ENCODE peak calls at places on chromosomes 16 and 17, in seven cellular contexts. O is HepG2, Y is suprapubic skin, H is SK-N-SH, J is stomach, G is H1, S is upper lobe of left lung. A is an unnamed sample.

GRCh38 chr17:65191805-65192740 is 54.9 kb downstream of the RGS9 start:
- DNase-seq in J (no peak), O (peak), G (no peak), Y (no peak), H (no peak), S (no peak), A (no peak)

GRCh38 chr17:77391668-77392375 is 251.1 kb downstream of the SEC14L1 start:
- DNase-seq in O (no peak), G (peak), J (no peak), Y (no peak), S (no peak), H (no peak), A (peak)

GRCh38 chr17:37744961-37745800 is at the start of gene HNF1B:
- DNase-seq in J (peak), H (no peak), Y (no peak), O (peak), G (no peak), S (peak), A (peak)

GRCh38 chr17:78708510-78708973 is 73.5 kb downstream of the CYTH1 start:
- DNase-seq in J (peak), H (peak), S (peak), G (peak), Y (peak), O (peak), A (peak)

GRCh38 chr17:73089918-73090317 is 2.6 kb downstream of the SLC39A11 start:
- DNase-seq in H (no peak), G (no peak), Y (no peak), S (no peak), J (peak), O (peak), A (no peak)

GRCh38 chr17:66633322-66633965 is 201.5 kb upstream of the CACNG5 start:
- DNase-seq in H (no peak), G (no peak), S (no peak), J (no peak), O (no peak), Y (no peak), A (no peak)

GRCh38 chr16:5854027-5854426 is 756.4 kb upstream of the EEF2KMT start:
- DNase-seq in G (no peak), H (no peak), Y (no peak), O (no peak), S (no peak), J (no peak), A (no peak)

GRCh38 chr17:20935740-20936139 is 107.1 kb downstream of the USP22 start:
- DNase-seq in H (no peak), J (no peak), Y (no peak), O (no peak), G (no peak), S (no peak), A (no peak)

GRCh38 chr17:39607057-39607850 is 466 bp downstream of the NEUROD2 start:
- DNase-seq in O (no peak), H (no peak), G (no peak), S (no peak), J (no peak), Y (no peak), A (no peak)

GRCh38 chr17:9360610-9361571 is 214.7 kb downstream of the STX8 start:
- DNase-seq in J (no peak), Y (no peak), H (no peak), G (no peak), S (peak), O (peak), A (peak)

GRCh38 chr17:40362696-40363479 is 1.6 kb downstream of the GJD3 start:
- DNase-seq in J (peak), G (no peak), Y (no peak), O (peak), S (peak), H (peak), A (peak)

GRCh38 chr17:1323336-1323735 is 43.9 kb downstream of the TRARG1 start:
- DNase-seq in J (no peak), G (no peak), H (no peak), Y (no peak), O (no peak), S (no peak), A (no peak)

GRCh38 chr16:84947996-84948854 is 63.1 kb downstream of the ZDHHC7 start:
- DNase-seq in H (no peak), G (no peak), J (no peak), O (no peak), S (no peak), Y (no peak), A (no peak)

GRCh38 chr17:50265690-50266306 is 8.5 kb upstream of the TMEM92 start:
- DNase-seq in S (no peak), G (no peak), O (no peak), J (no peak), H (peak), Y (no peak), A (no peak)

GRCh38 chr16:66515543-66516171 is 34.3 kb downstream of the TK2 start:
- DNase-seq in H (no peak), S (peak), Y (no peak), J (no peak), O (no peak), G (peak), A (no peak)

DNA sequence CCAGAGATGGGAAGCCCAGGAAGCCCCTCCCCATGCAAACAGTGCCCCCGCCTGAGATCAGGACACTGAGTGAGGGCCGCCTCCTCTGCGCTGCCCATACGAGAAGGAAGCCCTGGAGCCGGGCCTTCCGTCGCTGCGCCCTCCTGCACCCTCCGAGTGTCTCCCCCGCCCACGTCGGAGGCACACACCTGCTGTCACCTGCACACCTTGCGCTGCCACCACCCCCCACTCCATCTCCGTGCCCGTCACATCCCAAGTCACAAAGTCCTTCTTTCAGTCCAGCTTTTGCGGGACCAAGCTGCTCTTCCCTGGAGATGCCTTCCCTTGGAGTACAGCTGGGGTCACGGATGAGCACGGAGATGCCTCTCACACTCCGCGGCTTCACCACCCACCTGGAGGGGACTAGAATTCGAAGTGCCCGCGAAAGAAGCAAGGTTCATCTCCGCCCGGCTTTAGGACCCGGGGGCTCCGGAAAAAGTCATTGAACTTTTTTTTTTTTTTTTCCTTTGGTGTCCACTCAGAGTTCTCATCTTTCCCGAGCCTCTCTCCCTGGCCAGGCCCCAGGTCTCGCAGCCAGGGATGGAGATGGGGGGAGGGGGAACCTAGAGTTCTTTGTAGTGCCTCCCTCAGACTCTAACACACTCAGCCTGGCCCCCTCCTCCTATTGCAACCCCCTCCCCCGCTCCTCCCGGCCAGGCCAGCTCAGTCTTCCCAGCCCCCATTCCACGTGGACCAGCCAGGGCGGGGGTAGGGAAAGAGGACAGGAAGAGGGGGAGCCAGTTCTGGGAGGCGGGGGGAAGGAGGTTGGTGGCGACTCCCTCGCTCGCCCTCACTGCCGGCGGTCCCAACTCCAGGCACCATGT is at the start of gene FKBP10:
- DNase-seq in S (peak), J (peak), G (peak), O (peak), H (peak), Y (no peak), A (peak)
- TF ChIP-seq POLR2AphosphoS5 in S (peak), J (no peak), G (no peak), O (peak), H (peak), Y (no peak), A (no peak)

DNA sequence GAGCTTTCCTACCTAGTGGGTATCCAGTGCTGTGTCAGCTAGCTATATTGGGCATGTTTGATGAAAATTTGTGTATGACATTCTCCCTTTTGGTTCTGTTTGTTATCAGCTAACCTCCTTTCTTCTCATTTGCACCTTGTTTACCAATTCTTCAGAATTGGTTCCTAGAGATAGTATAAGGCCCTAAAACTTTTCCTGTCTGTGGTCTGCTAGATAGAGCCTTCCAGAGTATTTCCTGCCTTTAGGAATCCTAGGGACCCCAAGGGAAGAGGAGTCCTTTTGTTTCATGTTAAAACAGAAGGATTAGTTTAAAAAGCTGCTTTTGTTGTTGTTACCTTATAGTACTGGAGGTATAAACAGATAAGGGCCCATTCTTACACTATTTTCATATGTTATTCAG is 11.5 kb downstream of the MAP3K3 start:
- DNase-seq in H (no peak), S (no peak), J (no peak), O (no peak), G (no peak), Y (no peak), A (no peak)
- H3K27ac ChIP-seq in H (no peak), S (peak), J (no peak), O (no peak), G (peak), Y (peak), A (peak)

GRCh38 chr17:19750835-19751234 is 2.7 kb upstream of the ALDH3A1 start:
- DNase-seq in S (no peak), J (no peak), H (no peak), O (no peak), G (no peak), Y (no peak), A (no peak)

GRCh38 chr17:19750020-19750572 is 2.0 kb upstream of the ALDH3A1 start:
- DNase-seq in J (no peak), H (no peak), O (no peak), G (no peak), Y (no peak), S (no peak), A (no peak)

GRCh38 chr17:19747829-19748806 is at the start of gene ALDH3A1:
- DNase-seq in J (peak), Y (no peak), O (peak), G (no peak), H (no peak), S (peak), A (peak)

GRCh38 chr17:19747159-19747719 is 859 bp downstream of the ALDH3A1 start:
- DNase-seq in S (no peak), H (no peak), J (no peak), Y (no peak), G (no peak), O (no peak), A (no peak)

GRCh38 chr17:19748807-19749193 is 702 bp upstream of the ALDH3A1 start:
- DNase-seq in H (no peak), S (no peak), Y (no peak), O (no peak), G (no peak), J (no peak), A (no peak)
- TF ChIP-seq EP300 in H (no peak), S (no peak), Y (no peak), O (no peak), G (no peak), J (no peak), A (no peak)

GRCh38 chr16:89314858-89315257 is 97.4 kb downstream of the ZNF778 start:
- DNase-seq in G (no peak), S (no peak), Y (no peak), O (no peak), H (no peak), J (no peak), A (no peak)
- TF ChIP-seq POLR2AphosphoS5 in G (no peak), S (no peak), Y (no peak), O (no peak), H (no peak), J (no peak), A (no peak)

GRCh38 chr16:22734313-22734869 is 79.6 kb upstream of the HS3ST2 start:
- DNase-seq in J (peak), G (no peak), Y (no peak), O (no peak), S (no peak), H (no peak), A (no peak)
- H3K27ac ChIP-seq in J (no peak), G (no peak), Y (no peak), O (no peak), S (no peak), H (no peak), A (no peak)

GRCh38 chr17:7697828-7698588 is 7.0 kb upstream of the EFNB3 start:
- DNase-seq in S (no peak), H (no peak), G (no peak), Y (no peak), J (no peak), O (no peak), A (no peak)

GRCh38 chr17:7701681-7702080 is 3.3 kb upstream of the EFNB3 start:
- DNase-seq in H (no peak), Y (no peak), J (no peak), S (no peak), O (no peak), G (no peak), A (no peak)

GRCh38 chr17:7702776-7703175 is 2.2 kb upstream of the EFNB3 start:
- DNase-seq in J (no peak), Y (no peak), O (no peak), G (no peak), S (no peak), H (no peak), A (no peak)

GRCh38 chr17:7703584-7704574 is 1.1 kb upstream of the EFNB3 start:
- DNase-seq in H (peak), O (peak), J (peak), G (peak), Y (no peak), S (peak), A (no peak)

DNA sequence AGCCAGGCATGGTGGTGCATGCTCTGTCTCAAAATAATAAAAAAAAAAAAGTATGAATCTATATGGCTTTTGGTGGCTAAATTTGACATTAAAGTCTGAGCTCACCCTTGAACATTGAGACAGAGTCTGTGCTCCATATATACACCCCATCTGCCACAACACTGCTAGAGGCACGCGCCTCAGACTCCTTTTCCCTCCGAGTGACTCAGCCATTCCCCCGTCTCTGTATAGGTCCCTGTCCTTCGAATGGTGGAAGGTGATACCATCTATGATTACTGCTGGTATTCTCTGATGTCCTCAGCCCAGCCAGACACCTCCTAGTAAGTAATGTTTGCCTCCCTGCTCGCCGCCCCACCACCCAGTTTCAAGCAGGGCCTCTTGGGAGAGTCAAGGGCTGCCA is 4.5 kb upstream of the EFNB3 start:
- DNase-seq in Y (no peak), H (no peak), O (no peak), S (no peak), G (no peak), J (no peak), A (no peak)
- TF ChIP-seq EP300 in Y (no peak), H (no peak), O (no peak), S (no peak), G (no peak), J (no peak), A (no peak)

GRCh38 chr17:17698869-17699351 is 17.7 kb downstream of the RAI1 start:
- DNase-seq in O (no peak), G (no peak), H (no peak), Y (no peak), S (no peak), J (no peak), A (no peak)

GRCh38 chr17:17701112-17701511 is 19.9 kb downstream of the RAI1 start:
- DNase-seq in H (no peak), O (no peak), J (no peak), Y (no peak), G (no peak), S (no peak), A (no peak)

GRCh38 chr17:17701658-17702057 is 20.4 kb downstream of the RAI1 start:
- DNase-seq in O (no peak), Y (no peak), J (no peak), G (no peak), H (no peak), S (no peak), A (no peak)

GRCh38 chr17:17702370-17702769 is 21.1 kb downstream of the RAI1 start:
- DNase-seq in S (no peak), Y (no peak), J (no peak), G (no peak), H (no peak), O (no peak), A (no peak)

GRCh38 chr17:17700251-17700969 is 19.2 kb downstream of the RAI1 start:
- DNase-seq in H (no peak), J (peak), S (no peak), Y (no peak), G (peak), O (no peak), A (peak)
- TF ChIP-seq POLR2AphosphoS5 in H (no peak), J (no peak), S (no peak), Y (no peak), G (no peak), O (no peak), A (no peak)

GRCh38 chr17:17888821-17889220 is 52.0 kb upstream of the SREBF1 start:
- DNase-seq in S (no peak), G (no peak), Y (no peak), O (no peak), H (peak), J (no peak), A (no peak)
- H3K27ac ChIP-seq in S (no peak), G (no peak), Y (no peak), O (no peak), H (no peak), J (no peak), A (no peak)

DNA sequence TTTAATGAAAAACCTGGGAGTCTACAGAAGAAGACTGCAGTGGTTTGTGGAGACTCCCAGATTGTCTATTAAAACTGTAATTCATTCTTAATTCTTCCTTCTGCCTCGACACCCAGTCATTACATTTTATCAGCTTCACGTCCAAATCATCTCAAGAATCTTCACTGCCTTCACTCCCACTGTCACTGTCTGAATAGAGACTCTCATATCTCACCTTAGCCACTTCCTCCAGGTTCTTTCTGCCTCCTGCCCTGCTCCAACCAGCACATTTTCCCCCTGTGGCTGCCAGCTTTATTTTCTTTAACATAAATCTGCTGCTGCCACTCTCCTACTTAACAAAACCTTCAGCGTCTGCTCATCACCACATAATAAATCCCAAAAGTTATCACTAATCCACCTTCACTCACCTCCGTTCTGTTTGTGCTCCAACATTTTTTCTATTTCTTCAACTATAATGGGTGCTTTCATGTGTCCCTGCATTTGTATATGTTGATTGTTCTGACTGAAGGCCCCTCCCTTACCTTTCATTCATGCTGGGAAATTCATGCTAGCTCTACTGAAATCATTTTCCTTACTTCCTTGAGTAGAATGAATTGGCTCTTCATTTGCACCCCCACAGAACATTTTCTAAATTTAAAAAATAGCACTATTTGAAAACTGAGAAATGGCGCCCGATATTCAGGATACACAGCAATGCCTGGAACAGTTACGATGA is 38.9 kb downstream of the KCNJ2 start:
- DNase-seq in J (no peak), Y (no peak), G (no peak), O (no peak), S (no peak), H (no peak), A (no peak)
- TF ChIP-seq EP300 in J (no peak), Y (no peak), G (no peak), O (no peak), S (no peak), H (no peak), A (no peak)

GRCh38 chr16:87828071-87828971 is 41.0 kb downstream of the SLC7A5 start:
- DNase-seq in S (no peak), J (peak), Y (no peak), O (no peak), G (no peak), H (no peak), A (no peak)

GRCh38 chr16:87830673-87831420 is 38.5 kb downstream of the SLC7A5 start:
- DNase-seq in O (no peak), J (no peak), S (no peak), Y (no peak), G (no peak), H (no peak), A (no peak)

GRCh38 chr16:87831421-87832136 is 37.7 kb downstream of the SLC7A5 start:
- DNase-seq in S (no peak), G (no peak), H (no peak), O (no peak), J (no peak), Y (no peak), A (no peak)

GRCh38 chr16:87829123-87829980 is 40.0 kb downstream of the SLC7A5 start:
- DNase-seq in G (no peak), O (no peak), J (no peak), Y (no peak), S (no peak), H (no peak), A (no peak)

GRCh38 chr16:87829988-87830672 is 39.2 kb downstream of the SLC7A5 start:
- DNase-seq in S (no peak), J (no peak), O (no peak), H (no peak), G (no peak), Y (no peak), A (no peak)
- TF ChIP-seq POLR2AphosphoS5 in S (no peak), J (no peak), O (no peak), H (no peak), G (no peak), Y (no peak), A (no peak)

A was measured in transverse colon.